ENCODE peak calls at places on chromosomes 4 and X, in nine cellular contexts. U, O, L, B, I, P, M, D and Q are unnamed samples.

GRCh38 chr4:48681856-48682255 is 98.2 kb downstream of the FRYL start:
- DNase-seq in U (no peak), O (peak; percentile 22), L (no peak), B (no peak), I (no peak), P (no peak), M (no peak), D (peak; percentile 73), Q (no peak)

GRCh38 chr4:185370291-185370690 is 25.4 kb downstream of the LRP2BP start:
- DNase-seq in U (no peak), O (no peak), L (no peak), B (no peak), I (no peak), P (no peak), M (no peak), D (no peak), Q (no peak)

GRCh38 chr4:145326491-145326890 is 146.1 kb upstream of the OTUD4 start:
- DNase-seq in U (no peak), O (no peak), L (no peak), B (no peak), I (no peak), P (no peak), M (no peak), D (no peak), Q (no peak)

GRCh38 chr4:7127591-7127990 is 59.7 kb upstream of the GRPEL1 start:
- DNase-seq in U (no peak), O (no peak), L (no peak), B (no peak), I (no peak), P (no peak), M (no peak), D (no peak), Q (no peak)

GRCh38 chr4:1164040-1164439 is 8.3 kb downstream of the SPON2 start:
- DNase-seq in U (no peak), O (no peak), L (no peak), B (no peak), I (no peak), P (no peak), M (no peak), D (no peak), Q (no peak)

GRCh38 chr4:24857996-24858395 is 54.8 kb downstream of the CCDC149 start:
- DNase-seq in U (no peak), O (no peak), L (no peak), B (no peak), I (no peak), P (no peak), M (no peak), D (peak; percentile 78), Q (no peak)

GRCh38 chr4:118313098-118313497 is 39.7 kb downstream of the PRSS12 start:
- DNase-seq in U (no peak), O (no peak), L (no peak), B (no peak), I (no peak), P (no peak), M (no peak), D (no peak), Q (no peak)

GRCh38 chr4:13461511-13461910 is 22.6 kb downstream of the RAB28 start:
- DNase-seq in U (no peak), O (no peak), L (no peak), B (no peak), I (no peak), P (no peak), M (no peak), D (no peak), Q (no peak)

GRCh38 chr4:161382655-161383054 is 781.1 kb downstream of the FSTL5 start:
- DNase-seq in U (no peak), O (no peak), L (no peak), B (no peak), I (no peak), P (no peak), M (no peak), D (no peak), Q (no peak)

GRCh38 chr4:63717384-63717783 is 691.9 kb downstream of the TECRL start:
- DNase-seq in U (no peak), O (peak; percentile 45), L (no peak), B (no peak), I (no peak), P (peak; percentile 3), M (no peak), D (no peak), Q (no peak)
- TF ChIP-seq CTCF in U (no peak), O (no peak), L (no peak), B (no peak), I (no peak), P (peak; percentile 53), M (no peak), D (no peak), Q (no peak)

GRCh38 chr4:142663828-142664227 is 182.3 kb downstream of the INPP4B start:
- DNase-seq in U (no peak), O (no peak), L (no peak), B (no peak), I (no peak), P (no peak), M (no peak), D (no peak), Q (no peak)

GRCh38 chr4:142656178-142656577 is 189.9 kb downstream of the INPP4B start:
- DNase-seq in U (peak; percentile 4), O (peak; percentile 30), L (no peak), B (no peak), I (no peak), P (no peak), M (no peak), D (no peak), Q (no peak)

GRCh38 chr4:142660728-142661127 is 185.4 kb downstream of the INPP4B start:
- DNase-seq in U (no peak), O (no peak), L (no peak), B (no peak), I (no peak), P (no peak), M (no peak), D (no peak), Q (no peak)
- H3K9me3 ChIP-seq in U (peaks cover 54% of the 10 kb centered on the region), O (peaks cover 25% of the 10 kb centered on the region), L (peaks cover 26% of the 10 kb centered on the region), B (peaks cover 23% of the 10 kb centered on the region), I (peaks cover 3% of the 10 kb centered on the region), P (peaks cover 13% of the 10 kb centered on the region), M (peaks cover 9% of the 10 kb centered on the region), D (peaks cover 7% of the 10 kb centered on the region), Q (no peaks in the 10 kb centered on the region)

GRCh38 chr4:66893807-66894206 is 651.5 kb downstream of the CENPC start:
- DNase-seq in U (no peak), O (no peak), L (no peak), B (no peak), I (no peak), P (no peak), M (no peak), D (no peak), Q (no peak)

GRCh38 chr4:66899422-66900065 is 645.8 kb downstream of the CENPC start:
- DNase-seq in U (no peak), O (no peak), L (no peak), B (peak; percentile 35), I (no peak), P (no peak), M (no peak), D (no peak), Q (peak; percentile 13)
- TF ChIP-seq CTCF in U (no peak), O (no peak), L (no peak), B (no peak), I (no peak), P (no peak), M (no peak), D (no peak), Q (no peak)

DNA sequence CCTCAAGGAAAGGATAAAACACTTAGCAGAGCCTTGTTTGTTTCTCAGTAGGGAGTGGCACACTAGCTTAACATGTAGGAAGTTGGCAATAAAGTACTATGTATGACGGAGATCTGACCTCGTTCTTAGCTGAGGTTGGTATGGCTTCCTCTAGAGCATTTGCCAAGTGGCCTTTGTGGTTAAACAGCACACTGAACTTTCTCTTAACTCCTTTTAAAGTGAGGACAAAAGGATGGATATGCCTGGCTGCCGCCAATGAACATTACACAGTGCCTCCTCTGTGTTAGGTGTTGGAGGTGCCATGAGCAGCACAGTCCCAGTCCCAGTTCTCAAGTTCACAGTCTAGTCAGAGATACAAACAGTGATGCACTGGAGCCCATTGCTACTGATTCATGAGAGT is 54.4 kb downstream of the VGLL1 start:
- DNase-seq in U (no peak), O (no peak), L (no peak), B (no peak), I (no peak), P (no peak), M (no peak), D (no peak), Q (no peak)
- H3K9me3 ChIP-seq in U (no peaks in the 10 kb centered on the region), O (no peaks in the 10 kb centered on the region), L (no peaks in the 10 kb centered on the region), B (no peaks in the 10 kb centered on the region), I (no peaks in the 10 kb centered on the region), P (no peaks in the 10 kb centered on the region), M (no peaks in the 10 kb centered on the region), D (no peaks in the 10 kb centered on the region), Q (no peaks in the 10 kb centered on the region)

DNA sequence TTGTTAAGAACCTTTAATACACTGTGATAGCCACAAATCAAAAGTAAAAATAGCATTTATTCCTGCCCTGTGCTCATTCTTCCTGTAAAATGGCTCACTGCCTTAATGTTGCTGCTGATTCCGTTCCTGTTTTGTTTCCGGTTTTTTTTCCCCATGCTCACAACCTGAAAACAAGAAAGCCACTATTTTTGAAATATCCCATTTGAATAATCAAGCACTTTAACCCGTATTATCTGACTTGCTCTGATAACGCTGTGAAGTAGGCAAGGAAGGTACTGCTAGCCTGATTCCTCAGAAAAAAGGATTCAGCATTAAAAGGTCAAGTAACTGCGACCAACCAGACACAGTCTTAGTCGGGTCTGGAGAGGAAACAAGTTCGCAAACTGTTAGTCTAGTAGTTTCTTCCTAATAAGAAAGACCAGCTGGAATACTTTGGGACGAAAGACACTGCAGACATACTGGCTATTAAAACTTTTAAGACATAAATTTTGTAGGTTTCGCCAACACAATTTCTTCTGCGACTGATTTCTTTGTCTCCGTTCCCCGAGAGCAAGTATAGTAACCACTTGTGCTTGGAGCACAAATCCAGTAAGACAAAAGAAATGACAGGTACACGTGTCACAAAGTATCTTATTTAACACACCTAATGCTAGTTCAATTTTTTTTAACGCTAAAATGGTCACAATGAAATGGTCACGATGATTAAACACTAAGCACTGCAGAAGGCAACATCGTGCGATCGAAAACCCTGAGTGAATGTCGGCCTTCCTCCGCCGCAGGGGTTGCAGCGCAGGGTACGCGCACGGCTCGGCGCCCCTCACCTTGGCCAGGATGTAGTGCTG is 799 bp downstream of the COX18 start:
- DNase-seq in U (no peak), O (peak; percentile 25), L (no peak), B (no peak), I (no peak), P (peak; percentile 16), M (no peak), D (peak; percentile 78), Q (no peak)
- TF ChIP-seq CTCF in U (no peak), O (no peak), L (no peak), B (no peak), I (no peak), P (no peak), M (no peak), D (no peak), Q (no peak)

GRCh38 chrX:47992669-47993068 is 11.1 kb downstream of the ZNF182 start:
- DNase-seq in U (no peak), O (no peak), L (no peak), B (no peak), I (no peak), P (no peak), M (no peak), D (no peak), Q (peak; percentile 53)
- H3K9me3 ChIP-seq in U (no peaks in the 10 kb centered on the region), O (peaks cover 50% of the 10 kb centered on the region), L (no peaks in the 10 kb centered on the region), B (no peaks in the 10 kb centered on the region), I (no peaks in the 10 kb centered on the region), P (peaks cover 4% of the 10 kb centered on the region), M (no peaks in the 10 kb centered on the region), D (no peaks in the 10 kb centered on the region), Q (no peaks in the 10 kb centered on the region)